ENCODE peak calls at places on chromosome X, in nine cellular contexts. G is HS-5; U is heart left ventricle; D is C1 segment of cervical spinal cord; H is astrocyte; E is natural killer cell treated with Interleukin-12 subunit alpha and Interleukin-12 subunit beta and Interleukin-15 and Interleukin-18, amount 100 ng/mL, for 72 hours; I is stimulated activated CD8-positive, alpha-beta memory T cell treated with anti-CD3 and anti-CD28 coated beads, Interleukin-7, amount 100 ng/mL, for 24 hours; C is transverse colon; O is brain microvascular endothelial cell. B is an unnamed sample.

GRCh38 chrX:31702208-31702607 is 630.4 kb upstream of the FTHL17 start:
- DNase-seq in H (peak; percentile 12), C (no peak), I (no peak), D (no peak), U (no peak), O (no peak), E (no peak), G (no peak), B (no peak)

GRCh38 chrX:108304210-108304609 is 134.0 kb downstream of the COL4A6 start:
- DNase-seq in U (no peak), D (no peak), E (no peak), G (no peak), I (no peak), C (no peak), O (no peak), H (peak; percentile 4), B (no peak)

GRCh38 chrX:22105231-22105630 is 73.1 kb downstream of the PHEX start:
- DNase-seq in O (peak; percentile 22), U (no peak), C (no peak), E (no peak), H (no peak), D (no peak), I (no peak), G (no peak), B (no peak)

GRCh38 chrX:24443943-24444342 is 21.1 kb upstream of the PDK3 start:
- DNase-seq in O (no peak), E (no peak), U (no peak), G (no peak), H (no peak), I (no peak), D (no peak), C (no peak), B (no peak)

GRCh38 chrX:12403474-12404082 is 265.3 kb downstream of the FRMPD4 start:
- DNase-seq in C (no peak), I (no peak), U (no peak), G (no peak), H (no peak), E (no peak), D (no peak), O (no peak), B (no peak)

GRCh38 chrX:103584606-103585005 is 709 bp upstream of the TCEAL4 start:
- DNase-seq in U (no peak), I (no peak), O (peak; percentile 5), G (no peak), E (no peak), D (no peak), C (no peak), H (no peak), B (no peak)

GRCh38 chrX:150478496-150479492 is 89.6 kb upstream of the MTM1 start:
- DNase-seq in U (no peak), E (no peak), D (no peak), O (no peak), G (no peak), C (no peak), H (no peak), I (no peak), B (no peak)

GRCh38 chrX:24676403-24677024 is 17.2 kb upstream of the POLA1 start:
- DNase-seq in E (no peak), U (no peak), C (no peak), I (no peak), H (no peak), D (no peak), G (no peak), O (no peak), B (no peak)

GRCh38 chrX:150605603-150606002 is 37.2 kb downstream of the MTM1 start:
- DNase-seq in C (no peak), U (no peak), E (no peak), G (no peak), O (no peak), H (no peak), I (no peak), D (no peak), B (no peak)

GRCh38 chrX:120137439-120137838 is 21.0 kb upstream of the RHOXF2 start:
- DNase-seq in D (no peak), I (no peak), U (no peak), C (no peak), H (no peak), G (no peak), O (no peak), E (no peak), B (no peak)

GRCh38 chrX:50627696-50628095 is 157.1 kb upstream of the DGKK start:
- DNase-seq in O (no peak), D (no peak), E (no peak), G (no peak), I (no peak), C (no peak), H (no peak), U (no peak), B (no peak)

GRCh38 chrX:12894074-12894691 is 12.2 kb upstream of the TLR8 start:
- DNase-seq in G (no peak), C (peak; percentile 37), O (peak; percentile 8), E (no peak), D (no peak), U (no peak), H (no peak), I (peak; percentile 4), B (no peak)

GRCh38 chrX:295136-295535 is 14.0 kb downstream of the PLCXD1 start:
- DNase-seq in G (no peak), D (no peak), I (no peak), E (no peak), H (no peak), U (no peak), C (no peak), O (no peak), B (no peak)

GRCh38 chrX:23959781-23960180 is 52.0 kb downstream of the CXorf58 start:
- DNase-seq in D (no peak), E (no peak), H (no peak), O (no peak), U (no peak), C (no peak), I (no peak), G (no peak), B (no peak)

GRCh38 chrX:35374116-35374515 is 424.0 kb upstream of the MAGEB16 start:
- DNase-seq in D (no peak), O (no peak), C (no peak), I (no peak), U (no peak), H (no peak), E (no peak), G (no peak), B (no peak)

GRCh38 chrX:2316534-2316933 is 184.2 kb downstream of the DHRSX start:
- DNase-seq in D (no peak), O (no peak), G (no peak), H (peak; percentile 25), I (no peak), C (no peak), E (no peak), U (no peak), B (no peak)

GRCh38 chrX:19682712-19683331 is 167.5 kb upstream of the MAP3K15 start:
- DNase-seq in E (peak; percentile 87), O (peak; percentile 96), C (peak; percentile 68), H (peak; percentile 92), I (peak; percentile 37), D (no peak), U (peak; percentile 69), G (peak; percentile 33), B (peak; percentile 38)

GRCh38 chrX:153831435-153832150 is 1.2 kb upstream of the PDZD4 start:
- DNase-seq in G (no peak), O (no peak), H (no peak), U (no peak), I (no peak), E (no peak), C (no peak), D (no peak), B (no peak)

GRCh38 chrX:79089897-79090584 is 54.4 kb upstream of the GPR174 start:
- DNase-seq in E (no peak), O (no peak), U (no peak), C (no peak), D (no peak), I (no peak), G (no peak), H (no peak), B (no peak)

GRCh38 chrX:25288676-25289075 is 272.9 kb upstream of the ARX start:
- DNase-seq in E (no peak), U (no peak), O (no peak), H (no peak), G (no peak), C (no peak), D (no peak), I (no peak), B (no peak)

GRCh38 chrX:141969706-141970105 is 66.0 kb downstream of the MAGEC1 start:
- DNase-seq in I (no peak), H (no peak), O (no peak), D (no peak), U (no peak), G (no peak), C (no peak), E (no peak), B (no peak)

GRCh38 chrX:16606142-16606720 is 43.7 kb upstream of the S100G start:
- DNase-seq in H (peak; percentile 39), I (no peak), E (no peak), G (no peak), O (no peak), U (no peak), C (no peak), D (no peak), B (no peak)

GRCh38 chrX:108224727-108225455 is 133.3 kb downstream of the ATG4A start:
- DNase-seq in E (no peak), O (peak; percentile 8), G (no peak), D (no peak), U (no peak), C (no peak), H (peak; percentile 47), I (no peak), B (no peak)

GRCh38 chrX:16788477-16788876 is 2.2 kb downstream of the TXLNG start:
- DNase-seq in I (no peak), O (no peak), D (no peak), U (no peak), E (no peak), G (no peak), H (no peak), C (no peak), B (peak; percentile 35)

GRCh38 chrX:394830-395229 is 8.1 kb upstream of the PPP2R3B start:
- DNase-seq in U (no peak), C (no peak), D (no peak), G (no peak), I (no peak), H (no peak), O (no peak), E (no peak), B (no peak)

B was measured in lower leg skin.